ENCODE peak calls at places on chromosomes 1 and 21, in seven cellular contexts. One of them, this sample, is unnamed.

GRCh38 chr1:32242341-32242851 is 4.6 kb upstream of the FAM167B start:
- DNase-seq in cerebellar nuclear complex: no peak
- DNase-seq in NCI-H187: no peak
- DNase-seq in activated CD4-positive, alpha-beta T cell treated with anti-CD3 and anti-CD28 coated beads for 1 hour: no peak
- DNase-seq in skeletal muscle cell: no peak
- DNase-seq in stomach: no peak
- DNase-seq in substantia nigra: no peak
- DNase-seq in this sample: no peak

GRCh38 chr1:2968471-2968881 is 52.8 kb upstream of the ACTRT2 start:
- DNase-seq in cerebellar nuclear complex: no peak
- DNase-seq in NCI-H187: no peak
- DNase-seq in activated CD4-positive, alpha-beta T cell treated with anti-CD3 and anti-CD28 coated beads for 1 hour: no peak
- DNase-seq in skeletal muscle cell: no peak
- DNase-seq in stomach: peak
- DNase-seq in substantia nigra: peak
- DNase-seq in this sample: no peak

GRCh38 chr1:1014896-1015681 is 1.8 kb downstream of the ISG15 start:
- DNase-seq in cerebellar nuclear complex: no peak
- DNase-seq in NCI-H187: no peak
- DNase-seq in activated CD4-positive, alpha-beta T cell treated with anti-CD3 and anti-CD28 coated beads for 1 hour: peak
- DNase-seq in skeletal muscle cell: no peak
- DNase-seq in stomach: no peak
- DNase-seq in substantia nigra: no peak
- DNase-seq in this sample: no peak

GRCh38 chr1:16718908-16719533 is 21.3 kb upstream of the RNU1-4 start:
- DNase-seq in cerebellar nuclear complex: no peak
- DNase-seq in NCI-H187: no peak
- DNase-seq in activated CD4-positive, alpha-beta T cell treated with anti-CD3 and anti-CD28 coated beads for 1 hour: no peak
- DNase-seq in skeletal muscle cell: no peak
- DNase-seq in stomach: peak
- DNase-seq in substantia nigra: no peak
- DNase-seq in this sample: peak

GRCh38 chr1:7755448-7755847 is 15.6 kb upstream of the VAMP3 start:
- DNase-seq in cerebellar nuclear complex: no peak
- DNase-seq in NCI-H187: no peak
- DNase-seq in activated CD4-positive, alpha-beta T cell treated with anti-CD3 and anti-CD28 coated beads for 1 hour: no peak
- DNase-seq in skeletal muscle cell: no peak
- DNase-seq in stomach: no peak
- DNase-seq in substantia nigra: no peak
- DNase-seq in this sample: no peak

GRCh38 chr1:240306673-240307072 is 215.0 kb downstream of the FMN2 start:
- DNase-seq in cerebellar nuclear complex: no peak
- DNase-seq in NCI-H187: no peak
- DNase-seq in activated CD4-positive, alpha-beta T cell treated with anti-CD3 and anti-CD28 coated beads for 1 hour: no peak
- DNase-seq in skeletal muscle cell: no peak
- DNase-seq in stomach: no peak
- DNase-seq in substantia nigra: no peak
- DNase-seq in this sample: no peak

GRCh38 chr21:17784604-17785402 is 34.4 kb downstream of the C21orf91 start:
- DNase-seq in cerebellar nuclear complex: no peak
- DNase-seq in NCI-H187: no peak
- DNase-seq in activated CD4-positive, alpha-beta T cell treated with anti-CD3 and anti-CD28 coated beads for 1 hour: no peak
- DNase-seq in skeletal muscle cell: no peak
- DNase-seq in stomach: no peak
- DNase-seq in substantia nigra: no peak
- DNase-seq in this sample: no peak

GRCh38 chr1:53732912-53733317 is 6.0 kb downstream of the GLIS1 start:
- DNase-seq in cerebellar nuclear complex: no peak
- DNase-seq in NCI-H187: no peak
- DNase-seq in activated CD4-positive, alpha-beta T cell treated with anti-CD3 and anti-CD28 coated beads for 1 hour: no peak
- DNase-seq in skeletal muscle cell: peak
- DNase-seq in stomach: no peak
- DNase-seq in substantia nigra: no peak
- DNase-seq in this sample: no peak

GRCh38 chr1:244301595-244302130 is 150.0 kb downstream of the ADSS2 start:
- DNase-seq in cerebellar nuclear complex: no peak
- DNase-seq in NCI-H187: no peak
- DNase-seq in activated CD4-positive, alpha-beta T cell treated with anti-CD3 and anti-CD28 coated beads for 1 hour: no peak
- DNase-seq in skeletal muscle cell: no peak
- DNase-seq in stomach: peak
- DNase-seq in substantia nigra: no peak
- DNase-seq in this sample: no peak

GRCh38 chr1:151133339-151133761 is 13.1 kb downstream of the SEMA6C start:
- DNase-seq in cerebellar nuclear complex: no peak
- DNase-seq in NCI-H187: no peak
- DNase-seq in activated CD4-positive, alpha-beta T cell treated with anti-CD3 and anti-CD28 coated beads for 1 hour: no peak
- DNase-seq in skeletal muscle cell: no peak
- DNase-seq in stomach: no peak
- DNase-seq in substantia nigra: no peak
- DNase-seq in this sample: no peak

GRCh38 chr1:68826861-68827260 is 330.0 kb upstream of the DEPDC1 start:
- DNase-seq in cerebellar nuclear complex: no peak
- DNase-seq in NCI-H187: no peak
- DNase-seq in activated CD4-positive, alpha-beta T cell treated with anti-CD3 and anti-CD28 coated beads for 1 hour: no peak
- DNase-seq in skeletal muscle cell: no peak
- DNase-seq in stomach: no peak
- DNase-seq in substantia nigra: no peak
- DNase-seq in this sample: no peak

GRCh38 chr1:165114022-165114888 is 242.3 kb downstream of the LMX1A start:
- DNase-seq in cerebellar nuclear complex: no peak
- DNase-seq in NCI-H187: peak
- DNase-seq in activated CD4-positive, alpha-beta T cell treated with anti-CD3 and anti-CD28 coated beads for 1 hour: no peak
- DNase-seq in skeletal muscle cell: no peak
- DNase-seq in stomach: no peak
- DNase-seq in substantia nigra: no peak
- DNase-seq in this sample: no peak

GRCh38 chr1:6106321-6106731 is 60.6 kb downstream of the KCNAB2 start:
- DNase-seq in cerebellar nuclear complex: no peak
- DNase-seq in NCI-H187: no peak
- DNase-seq in activated CD4-positive, alpha-beta T cell treated with anti-CD3 and anti-CD28 coated beads for 1 hour: no peak
- DNase-seq in skeletal muscle cell: no peak
- DNase-seq in stomach: no peak
- DNase-seq in substantia nigra: no peak
- DNase-seq in this sample: no peak

GRCh38 chr1:173093721-173094450 is 43.1 kb upstream of the TNFSF18 start:
- DNase-seq in cerebellar nuclear complex: no peak
- DNase-seq in NCI-H187: no peak
- DNase-seq in activated CD4-positive, alpha-beta T cell treated with anti-CD3 and anti-CD28 coated beads for 1 hour: no peak
- DNase-seq in skeletal muscle cell: no peak
- DNase-seq in stomach: no peak
- DNase-seq in substantia nigra: no peak
- DNase-seq in this sample: no peak

GRCh38 chr1:77976433-77977076 is 2.3 kb downstream of the FUBP1 start:
- DNase-seq in cerebellar nuclear complex: no peak
- DNase-seq in NCI-H187: no peak
- DNase-seq in activated CD4-positive, alpha-beta T cell treated with anti-CD3 and anti-CD28 coated beads for 1 hour: no peak
- DNase-seq in skeletal muscle cell: no peak
- DNase-seq in stomach: no peak
- DNase-seq in substantia nigra: no peak
- DNase-seq in this sample: no peak

GRCh38 chr1:19689131-19689757 is 24.6 kb downstream of the HTR6 start:
- DNase-seq in cerebellar nuclear complex: no peak
- DNase-seq in NCI-H187: no peak
- DNase-seq in activated CD4-positive, alpha-beta T cell treated with anti-CD3 and anti-CD28 coated beads for 1 hour: no peak
- DNase-seq in skeletal muscle cell: no peak
- DNase-seq in stomach: no peak
- DNase-seq in substantia nigra: no peak
- DNase-seq in this sample: peak

GRCh38 chr1:54774820-54775498 is 10.6 kb upstream of the PARS2 start:
- DNase-seq in cerebellar nuclear complex: no peak
- DNase-seq in NCI-H187: no peak
- DNase-seq in activated CD4-positive, alpha-beta T cell treated with anti-CD3 and anti-CD28 coated beads for 1 hour: no peak
- DNase-seq in skeletal muscle cell: no peak
- DNase-seq in stomach: no peak
- DNase-seq in substantia nigra: no peak
- DNase-seq in this sample: no peak

This sample was measured in pancreas.